ENCODE peak calls at places on chromosomes 2 and 18, in seven cellular contexts. H is cardiac muscle cell, U is lower lobe of right lung, V is lung, T is fibroblast of lung, X is pancreas, C is adrenal gland. P is an unnamed sample. For H3K36me3, the result is how much of the 10 kb centered on the place peaks cover.

GRCh38 chr2:42169869-42170465 is 814 bp downstream of the EML4 start:
- DNase-seq in H (no peak), U (no peak), V (no peak), T (no peak), X (no peak), C (no peak), P (peak)

GRCh38 chr2:18426174-18426573 is 134.3 kb downstream of the RDH14 start:
- DNase-seq in H (no peak), U (no peak), V (no peak), T (no peak), X (no peak), C (no peak), P (no peak)

GRCh38 chr2:221671515-221671914 is 99.4 kb upstream of the EPHA4 start:
- DNase-seq in H (no peak), U (no peak), V (no peak), T (peak), X (no peak), C (no peak), P (no peak)

GRCh38 chr2:39179974-39180960 is 59.4 kb upstream of the SOS1 start:
- DNase-seq in H (no peak), U (no peak), V (no peak), T (no peak), X (no peak), C (no peak), P (no peak)

GRCh38 chr18:11005528-11005927 is 143.8 kb downstream of the PIEZO2 start:
- DNase-seq in H (peak), U (no peak), V (no peak), T (peak), X (peak), C (peak), P (no peak)

GRCh38 chr2:5987117-5987787 is 295.1 kb downstream of the SOX11 start:
- DNase-seq in H (no peak), U (no peak), V (no peak), T (no peak), X (no peak), C (no peak), P (no peak)

GRCh38 chr2:23696163-23697045 is 230.5 kb downstream of the ATAD2B start:
- DNase-seq in H (no peak), U (no peak), V (no peak), T (no peak), X (peak), C (no peak), P (no peak)

GRCh38 chr18:985301-985700 is 80.6 kb downstream of the ADCYAP1 start:
- DNase-seq in H (no peak), U (no peak), V (no peak), T (no peak), X (no peak), C (peak), P (no peak)

GRCh38 chr2:47009368-47009767 is 93.8 kb upstream of the MCFD2 start:
- DNase-seq in H (no peak), U (no peak), V (no peak), T (no peak), X (peak), C (no peak), P (no peak)

GRCh38 chr2:159226059-159226461 is 60.4 kb downstream of the WDSUB1 start:
- DNase-seq in H (peak), U (no peak), V (peak), T (peak), X (no peak), C (no peak), P (peak)

GRCh38 chr18:49464718-49465598 is 4.5 kb upstream of the DYM start:
- DNase-seq in H (peak), U (no peak), V (no peak), T (peak), X (no peak), C (no peak), P (no peak)

GRCh38 chr2:212488611-212489010 is 50.0 kb downstream of the ERBB4 start:
- DNase-seq in H (no peak), U (no peak), V (no peak), T (no peak), X (no peak), C (no peak), P (no peak)

GRCh38 chr2:60959501-60959900 is 58.0 kb upstream of the PEX13 start:
- DNase-seq in H (no peak), U (no peak), V (no peak), T (no peak), X (no peak), C (no peak), P (no peak)

GRCh38 chr18:58135170-58135569 is 91.1 kb downstream of the NEDD4L start:
- DNase-seq in H (peak), U (no peak), V (no peak), T (peak), X (no peak), C (no peak), P (peak)

GRCh38 chr18:5057348-5058012 is 139.6 kb downstream of the AKAIN1 start:
- DNase-seq in H (peak), U (peak), V (peak), T (peak), X (peak), C (peak), P (peak)

GRCh38 chr2:72367530-72368225 is 220.0 kb upstream of the CYP26B1 start:
- DNase-seq in H (peak), U (peak), V (peak), T (peak), X (no peak), C (peak), P (no peak)

GRCh38 chr2:118524911-118525310 is 322.5 kb downstream of the EN1 start:
- DNase-seq in H (no peak), U (no peak), V (no peak), T (no peak), X (no peak), C (no peak), P (no peak)

GRCh38 chr2:20065885-20066602 is 14.6 kb upstream of the LAPTM4A start:
- DNase-seq in H (peak), U (no peak), V (no peak), T (peak), X (peak), C (peak), P (peak)

GRCh38 chr2:100451734-100452133 is 18.5 kb upstream of the NMS start:
- DNase-seq in H (no peak), U (no peak), V (no peak), T (no peak), X (no peak), C (no peak), P (no peak)

GRCh38 chr18:37453754-37454153 is 111.8 kb downstream of the CELF4 start:
- DNase-seq in H (peak), U (no peak), V (no peak), T (peak), X (no peak), C (no peak), P (no peak)

GRCh38 chr2:111164078-111164477 is 43.4 kb downstream of the BCL2L11 start:
- DNase-seq in H (no peak), U (no peak), V (no peak), T (no peak), X (no peak), C (no peak), P (no peak)

GRCh38 chr2:2182688-2183087 is 148.4 kb downstream of the MYT1L start:
- DNase-seq in H (no peak), U (no peak), V (peak), T (no peak), X (no peak), C (no peak), P (no peak)

GRCh38 chr2:14297906-14298305 is 334.6 kb upstream of the LRATD1 start:
- DNase-seq in H (no peak), U (no peak), V (no peak), T (no peak), X (no peak), C (no peak), P (no peak)

GRCh38 chr2:36477315-36477714 is 120.7 kb downstream of the FEZ2 start:
- DNase-seq in H (no peak), U (no peak), V (no peak), T (no peak), X (no peak), C (no peak), P (no peak)

GRCh38 chr2:36478332-36478738 is 119.6 kb downstream of the FEZ2 start:
- DNase-seq in H (peak), U (no peak), V (no peak), T (peak), X (no peak), C (peak), P (no peak)

GRCh38 chr2:36478999-36479398 is 119.0 kb downstream of the FEZ2 start:
- DNase-seq in H (no peak), U (no peak), V (no peak), T (no peak), X (no peak), C (no peak), P (peak)

GRCh38 chr2:36476411-36476810 is 120.8 kb downstream of the CRIM1 start:
- DNase-seq in H (no peak), U (no peak), V (no peak), T (no peak), X (no peak), C (no peak), P (no peak)

DNA sequence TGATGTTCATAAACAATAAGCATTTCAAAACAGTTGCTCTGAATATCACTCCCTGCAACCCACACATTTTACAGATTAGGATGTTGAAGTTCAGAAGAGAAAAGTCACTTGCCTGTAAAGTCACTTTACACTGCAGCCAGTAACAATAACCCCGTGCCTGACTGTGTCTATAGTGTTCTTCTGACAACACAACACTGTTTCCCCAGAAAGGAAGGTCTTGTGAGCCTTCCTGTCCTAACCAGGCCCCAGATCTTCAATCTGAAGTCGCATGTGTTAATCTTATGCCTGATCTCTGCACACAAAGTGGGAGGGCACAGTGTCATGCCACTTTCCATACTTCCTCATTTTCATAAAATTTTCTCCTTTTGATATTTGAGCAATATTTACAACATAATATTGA is 120.2 kb downstream of the FEZ2 start:
- DNase-seq in H (no peak), U (no peak), V (no peak), T (no peak), X (no peak), C (no peak), P (no peak)
- H3K36me3 ChIP-seq in H (under half), U (under half), V (under half), T (under half), X (under half), C (under half), P (under half)

DNA sequence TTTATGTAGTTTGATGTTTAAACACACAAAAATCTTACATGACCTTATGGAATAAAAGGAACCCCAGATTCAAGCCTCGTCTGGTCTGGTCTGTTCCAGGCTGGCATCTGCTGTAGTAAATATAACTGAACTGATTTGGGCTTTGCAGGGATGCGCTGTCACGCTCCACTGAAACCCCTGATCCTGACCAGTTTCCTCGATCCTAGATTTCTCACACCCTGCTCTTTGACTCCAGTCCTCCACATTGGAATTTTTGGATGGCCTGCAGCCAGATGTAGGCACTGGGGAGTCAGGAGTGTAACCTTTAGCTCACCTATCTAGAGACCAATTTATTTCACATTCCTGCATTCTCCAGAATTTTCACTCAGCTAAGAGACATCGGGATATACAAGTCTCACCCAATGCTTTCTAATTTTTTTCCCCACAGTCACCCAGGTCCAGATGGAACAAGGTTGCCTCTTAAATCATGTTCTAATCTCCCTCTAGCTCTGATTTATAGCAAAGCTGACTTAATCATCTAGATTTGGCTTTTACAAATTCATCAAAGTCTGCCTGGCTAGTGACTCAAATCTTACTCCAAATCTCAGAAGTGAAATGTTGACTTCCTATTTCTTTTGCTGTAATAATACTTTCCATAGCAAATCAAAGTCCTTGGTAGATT is 219.6 kb downstream of the CD226 start:
- DNase-seq in H (no peak), U (no peak), V (no peak), T (no peak), X (no peak), C (no peak), P (no peak)
- H3K27ac ChIP-seq in H (no peak), U (no peak), V (no peak), T (no peak), X (no peak), C (no peak), P (no peak)

GRCh38 chr2:218745160-218745558 is 34.5 kb downstream of the TTLL4 start:
- DNase-seq in H (peak), U (no peak), V (peak), T (no peak), X (no peak), C (no peak), P (no peak)

GRCh38 chr2:218745559-218746469 is 35.2 kb downstream of the TTLL4 start:
- DNase-seq in H (peak), U (no peak), V (no peak), T (peak), X (peak), C (peak), P (no peak)

GRCh38 chr2:218746470-218746795 is 35.5 kb upstream of the CYP27A1 start:
- DNase-seq in H (no peak), U (no peak), V (no peak), T (no peak), X (no peak), C (no peak), P (no peak)

GRCh38 chr2:218746960-218747359 is 35.0 kb upstream of the CYP27A1 start:
- DNase-seq in H (no peak), U (no peak), V (no peak), T (no peak), X (no peak), C (no peak), P (no peak)

DNA sequence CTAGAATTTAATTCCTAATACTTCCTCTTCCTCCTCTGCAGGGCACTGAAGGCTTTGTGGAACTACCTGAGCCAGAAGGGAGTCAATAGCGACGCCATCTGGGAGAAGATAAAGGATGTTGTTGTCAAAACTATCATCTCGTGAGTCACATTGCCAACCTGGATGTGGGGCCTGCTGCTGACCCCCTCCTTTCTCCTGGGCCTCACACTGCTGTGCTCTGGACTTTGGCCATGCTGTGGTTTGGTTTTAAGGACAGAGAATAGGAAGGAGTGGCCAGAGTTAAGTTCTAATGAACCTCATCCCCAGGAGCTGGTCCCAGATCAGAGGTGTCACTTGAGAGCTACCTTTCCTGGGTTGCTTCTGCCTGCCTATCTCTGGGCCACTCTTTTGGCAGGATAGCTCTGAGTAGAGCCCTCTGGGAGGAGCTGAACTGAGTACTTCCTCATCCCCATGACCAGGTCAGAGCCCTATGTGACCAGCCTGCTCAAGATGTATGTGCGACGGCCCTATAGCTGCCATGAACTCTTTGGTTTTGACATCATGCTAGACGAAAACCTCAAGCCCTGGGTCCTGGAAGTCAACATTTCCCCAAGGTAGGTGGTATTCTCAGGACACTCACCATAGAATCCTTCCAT is 33.0 kb upstream of the CYP27A1 start:
- DNase-seq in H (no peak), U (no peak), V (no peak), T (no peak), X (no peak), C (no peak), P (no peak)
- H3K36me3 ChIP-seq in H (half or more), U (half or more), V (under half), T (under half), X (under half), C (half or more), P (under half)

GRCh38 chr2:241582806-241583205 is 24.3 kb downstream of the BOK start:
- DNase-seq in H (no peak), U (peak), V (no peak), T (no peak), X (no peak), C (no peak), P (no peak)

GRCh38 chr2:241579281-241579680 is 20.7 kb downstream of the BOK start:
- DNase-seq in H (no peak), U (no peak), V (no peak), T (no peak), X (no peak), C (no peak), P (no peak)

GRCh38 chr2:241584446-241584845 is 25.9 kb downstream of the BOK start:
- DNase-seq in H (peak), U (peak), V (no peak), T (peak), X (no peak), C (no peak), P (no peak)

GRCh38 chr2:241586564-241587264 is 28.2 kb downstream of the BOK start:
- DNase-seq in H (no peak), U (no peak), V (no peak), T (no peak), X (no peak), C (no peak), P (no peak)

DNA sequence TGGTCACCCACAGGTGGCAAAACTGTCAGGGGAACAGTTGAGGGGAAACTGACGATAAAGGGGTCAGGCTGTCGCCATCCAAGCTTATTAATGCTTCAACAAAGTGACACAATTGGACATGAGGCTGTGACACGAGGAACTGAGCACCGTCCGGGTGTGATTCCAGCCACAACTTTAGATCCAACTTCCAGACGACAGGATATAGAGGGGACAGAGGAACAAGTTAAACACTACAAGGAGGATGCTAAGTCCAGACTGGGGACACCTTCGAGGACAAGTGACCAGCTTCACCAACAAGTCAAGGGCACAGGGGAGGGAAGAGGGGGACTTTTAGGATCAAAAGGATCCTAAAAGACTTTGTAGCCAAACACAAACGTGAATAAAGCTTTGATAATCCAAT is 23.8 kb downstream of the BOK start:
- DNase-seq in H (no peak), U (peak), V (no peak), T (no peak), X (no peak), C (no peak), P (no peak)
- H3K27ac ChIP-seq in H (no peak), U (no peak), V (no peak), T (no peak), X (no peak), C (no peak), P (no peak)

GRCh38 chr18:2805970-2806943 is 40.5 kb upstream of the EMILIN2 start:
- DNase-seq in H (peak), U (no peak), V (no peak), T (peak), X (no peak), C (no peak), P (no peak)
- H3K36me3 ChIP-seq in H (under half), U (under half), V (under half), T (under half), X (under half), C (under half), P (under half)